ENCODE peak calls at places on chromosomes 6 and 20, in seven cellular contexts. C, E, Z, I, L, P and W are unnamed samples.

GRCh38 chr20:54168961-54169862 is 4.6 kb downstream of the CYP24A1 start:
- DNase-seq in C (no peak), E (no peak), Z (no peak), I (no peak), L (no peak), P (no peak), W (no peak)

GRCh38 chr6:144582939-144583613 is 297.9 kb downstream of the UTRN start:
- DNase-seq in C (peak; percentile 74), E (peak; percentile 10), Z (peak; percentile 27), I (no peak), L (peak; percentile 89), P (peak; percentile 26), W (no peak)

GRCh38 chr6:71349976-71350615 is 61.5 kb downstream of the OGFRL1 start:
- DNase-seq in C (no peak), E (no peak), Z (no peak), I (no peak), L (no peak), P (peak; percentile 15), W (peak; percentile 13)

GRCh38 chr20:45322952-45323383 is 14.9 kb upstream of the MATN4 start:
- DNase-seq in C (peak; percentile 85), E (no peak), Z (no peak), I (no peak), L (peak; percentile 57), P (peak; percentile 75), W (peak; percentile 77)

GRCh38 chr20:17725094-17725835 is 25.5 kb downstream of the BANF2 start:
- DNase-seq in C (no peak), E (no peak), Z (no peak), I (no peak), L (no peak), P (no peak), W (no peak)

GRCh38 chr6:65979120-65979519 is 272.1 kb upstream of the EYS start:
- DNase-seq in C (no peak), E (no peak), Z (no peak), I (no peak), L (no peak), P (no peak), W (peak; percentile 4)

GRCh38 chr6:165109011-165109410 is 200.4 kb downstream of the C6orf118 start:
- DNase-seq in C (no peak), E (no peak), Z (no peak), I (no peak), L (no peak), P (no peak), W (no peak)

GRCh38 chr20:35240914-35241293 is 14.4 kb downstream of the MMP24 start:
- DNase-seq in C (no peak), E (no peak), Z (no peak), I (no peak), L (no peak), P (no peak), W (no peak)

GRCh38 chr6:38262609-38263008 is 377.1 kb downstream of the BTBD9 start:
- DNase-seq in C (no peak), E (no peak), Z (no peak), I (no peak), L (no peak), P (no peak), W (peak; percentile 22)

GRCh38 chr6:167154895-167155294 is 2.9 kb downstream of the GPR31 start:
- DNase-seq in C (no peak), E (no peak), Z (no peak), I (no peak), L (no peak), P (no peak), W (no peak)

GRCh38 chr6:85482206-85483040 is 32.5 kb downstream of the NT5E start:
- DNase-seq in C (no peak), E (no peak), Z (no peak), I (no peak), L (no peak), P (no peak), W (no peak)

GRCh38 chr6:47146426-47147174 is 104.5 kb upstream of the ADGRF1 start:
- DNase-seq in C (peak; percentile 17), E (no peak), Z (no peak), I (no peak), L (no peak), P (no peak), W (peak; percentile 73)

GRCh38 chr6:47525330-47526057 is 47.9 kb downstream of the CD2AP start:
- DNase-seq in C (no peak), E (no peak), Z (no peak), I (no peak), L (no peak), P (no peak), W (no peak)

GRCh38 chr6:26445934-26446667 is 5.8 kb downstream of the BTN3A3 start:
- DNase-seq in C (no peak), E (no peak), Z (no peak), I (no peak), L (peak; percentile 92), P (no peak), W (no peak)

GRCh38 chr20:38221041-38221589 is 39.4 kb downstream of the KIAA1755 start:
- DNase-seq in C (peak; percentile 80), E (peak; percentile 43), Z (peak; percentile 47), I (no peak), L (peak; percentile 64), P (peak; percentile 69), W (peak; percentile 70)

GRCh38 chr6:158760618-158761250 is 58.4 kb downstream of the EZR start:
- DNase-seq in C (no peak), E (no peak), Z (no peak), I (no peak), L (no peak), P (no peak), W (no peak)

GRCh38 chr6:8446391-8446790 is 11.0 kb upstream of the SLC35B3 start:
- DNase-seq in C (no peak), E (no peak), Z (no peak), I (no peak), L (no peak), P (no peak), W (no peak)

GRCh38 chr6:161273356-161273751 is 507 bp downstream of the AGPAT4 start:
- DNase-seq in C (peak; percentile 21), E (no peak), Z (peak; percentile 71), I (no peak), L (peak; percentile 51), P (peak; percentile 30), W (no peak)

GRCh38 chr6:142323377-142323776 is 21.6 kb downstream of the ADGRG6 start:
- DNase-seq in C (no peak), E (no peak), Z (no peak), I (no peak), L (no peak), P (no peak), W (peak; percentile 80)

GRCh38 chr6:2767327-2767985 is 2.3 kb downstream of the WRNIP1 start:
- DNase-seq in C (no peak), E (no peak), Z (no peak), I (no peak), L (no peak), P (no peak), W (no peak)

GRCh38 chr20:45347936-45348809 is at the start of gene SDC4:
- DNase-seq in C (peak; percentile 76), E (peak; percentile 59), Z (peak; percentile 16), I (no peak), L (no peak), P (peak; percentile 79), W (peak; percentile 73)

GRCh38 chr6:15574023-15574422 is 88.8 kb downstream of the DTNBP1 start:
- DNase-seq in C (no peak), E (no peak), Z (no peak), I (no peak), L (no peak), P (no peak), W (no peak)

DNA sequence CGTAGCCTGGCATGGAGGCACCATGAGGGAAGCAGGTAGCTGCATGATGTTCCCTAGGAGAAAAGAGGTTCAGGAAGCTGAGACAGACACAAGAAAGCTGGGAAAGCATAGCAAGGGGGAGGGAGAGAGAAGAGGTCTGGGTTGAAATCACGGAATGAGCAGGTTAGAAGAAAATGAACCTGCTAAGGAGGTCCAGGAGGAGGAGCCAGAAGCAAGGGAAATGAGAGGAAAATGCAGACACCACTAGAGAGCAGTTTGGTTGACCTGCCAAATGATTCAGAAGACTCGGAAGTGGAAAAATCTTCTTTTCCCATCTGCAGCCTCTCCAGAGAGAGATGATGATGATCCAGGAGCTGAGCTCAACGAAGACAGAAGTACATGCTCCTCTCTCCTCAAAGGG is 70.9 kb downstream of the VIP start:
- DNase-seq in C (no peak), E (no peak), Z (no peak), I (no peak), L (no peak), P (no peak), W (no peak)
- TF ChIP-seq CTCF in C (no peak), E (no peak), Z (no peak), I (no peak), L (peak; percentile 1), P (no peak), W (no peak)

GRCh38 chr6:32195902-32196681 is 3.6 kb upstream of the GPSM3 start:
- DNase-seq in C (peak; percentile 91), E (peak; percentile 95), Z (peak; percentile 49), I (no peak), L (peak; percentile 91), P (peak; percentile 90), W (peak; percentile 41)
- TF ChIP-seq CTCF in C (no peak), E (no peak), Z (peak; percentile 8), I (no peak), L (no peak), P (no peak), W (no peak)

DNA sequence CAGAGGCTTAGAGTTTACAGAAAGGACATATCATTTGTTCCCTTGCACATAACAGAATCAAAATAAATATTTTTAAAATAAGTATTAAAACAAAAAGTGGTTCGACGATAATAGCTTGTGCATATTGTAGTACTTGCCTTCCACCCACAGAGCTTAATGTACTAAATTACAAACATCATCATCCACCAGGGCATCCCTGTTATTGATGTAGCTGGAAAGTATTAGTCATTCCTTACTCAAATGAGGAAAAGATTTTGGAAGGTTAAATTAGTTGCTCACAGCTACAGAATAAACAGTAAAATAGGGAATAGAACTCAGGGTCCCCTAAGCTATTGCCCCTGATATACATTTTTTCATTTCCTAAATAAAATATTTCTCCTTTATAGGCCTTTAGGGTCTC is 150.3 kb downstream of the PTPRK start:
- DNase-seq in C (no peak), E (no peak), Z (no peak), I (peak; percentile 44), L (no peak), P (no peak), W (peak; percentile 12)
- TF ChIP-seq CTCF in C (no peak), E (no peak), Z (no peak), I (no peak), L (no peak), P (no peak), W (no peak)

DNA sequence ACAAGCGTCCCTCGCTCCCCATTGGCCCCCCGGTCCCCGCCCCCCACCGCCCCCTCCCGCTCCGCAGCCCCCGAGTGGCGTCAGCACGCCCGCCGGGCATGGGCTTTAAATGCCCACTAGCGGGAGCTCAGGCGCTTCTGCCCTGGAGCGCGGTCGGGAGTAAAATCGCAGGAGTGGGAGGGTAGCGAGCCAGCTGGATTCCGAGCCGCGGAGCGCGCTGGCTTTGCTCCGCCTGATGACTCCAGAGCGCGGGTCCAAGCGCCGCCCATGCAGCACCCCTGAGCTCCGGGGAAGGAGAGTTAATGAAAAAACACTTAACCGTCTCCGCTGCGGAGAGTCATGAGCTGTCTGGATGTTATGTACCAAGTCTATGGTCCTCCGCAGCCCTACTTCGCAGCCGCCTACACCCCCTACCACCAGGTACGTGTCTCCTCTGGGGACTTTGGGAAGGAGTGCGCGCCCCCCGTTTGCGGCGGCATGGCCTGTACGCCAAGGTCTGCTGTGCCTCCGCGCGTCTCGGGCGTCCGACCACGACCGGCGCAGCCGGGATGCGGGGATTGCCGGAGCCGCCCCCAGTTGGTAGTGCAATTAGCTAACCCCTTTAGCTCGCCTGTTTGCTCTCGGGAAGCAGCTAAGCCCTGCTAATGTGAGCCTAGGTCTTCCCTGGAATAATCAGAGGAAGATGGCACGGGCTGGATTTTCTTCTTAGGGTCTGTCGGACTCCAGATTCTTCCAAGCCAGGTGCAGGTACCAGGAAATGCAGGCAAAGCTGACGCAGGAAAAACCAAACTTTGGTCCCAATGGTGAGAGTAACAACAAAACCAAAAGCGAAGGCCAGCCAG is at the start of gene VGLL2:
- DNase-seq in C (no peak), E (no peak), Z (no peak), I (no peak), L (no peak), P (peak; percentile 79), W (peak; percentile 23)
- TF ChIP-seq CTCF in C (no peak), E (no peak), Z (no peak), I (no peak), L (no peak), P (peak; percentile 41), W (no peak)